ENCODE peak calls at places on chromosomes 13 and 19, in five cellular contexts. X is psoas muscle, Q is AG04450, B is cardiac muscle cell, Y is lung. Z is an unnamed sample.
A peak's percentile ranks its signal among the peaks of the same experiment; 100 is the strongest.

GRCh38 chr19:41424335-41425173 is 2.6 kb downstream of the B3GNT8 start:
- DNase-seq in X (no peak), Q (no peak), B (no peak), Y (peak; percentile 62), Z (no peak)

GRCh38 chr13:72379581-72379980 is 347.8 kb downstream of the MZT1 start:
- DNase-seq in X (no peak), Q (no peak), B (no peak), Y (no peak), Z (no peak)

GRCh38 chr19:47421844-47422395 is 2.6 kb upstream of the MEIS3 start:
- DNase-seq in X (no peak), Q (no peak), B (peak; percentile 49), Y (no peak), Z (no peak)

GRCh38 chr19:38538793-38539528 is 78.8 kb downstream of the MAP4K1 start:
- DNase-seq in X (no peak), Q (no peak), B (no peak), Y (no peak), Z (no peak)

GRCh38 chr13:106573855-106574254 is 5.9 kb upstream of the ARGLU1 start:
- DNase-seq in X (peak; percentile 55), Q (no peak), B (no peak), Y (peak; percentile 58), Z (no peak)

GRCh38 chr13:21237081-21237480 is 60.6 kb downstream of the MRPL57 start:
- DNase-seq in X (no peak), Q (no peak), B (no peak), Y (no peak), Z (no peak)

GRCh38 chr13:21703846-21704245 is 33.0 kb downstream of the FGF9 start:
- DNase-seq in X (no peak), Q (no peak), B (no peak), Y (no peak), Z (no peak)

GRCh38 chr19:3129112-3129511 is 6.7 kb upstream of the GNA15 start:
- DNase-seq in X (no peak), Q (peak; percentile 18), B (no peak), Y (no peak), Z (peak; percentile 41)

GRCh38 chr13:40932252-40932651 is 86.9 kb downstream of the ELF1 start:
- DNase-seq in X (no peak), Q (no peak), B (no peak), Y (no peak), Z (no peak)

GRCh38 chr13:32639502-32640105 is 53.4 kb downstream of the PDS5B start:
- DNase-seq in X (peak; percentile 28), Q (peak; percentile 24), B (peak; percentile 59), Y (no peak), Z (peak; percentile 55)

GRCh38 chr19:1259873-1260748 is 9.0 kb upstream of the CIRBP start:
- DNase-seq in X (peak; percentile 60), Q (no peak), B (no peak), Y (no peak), Z (no peak)

GRCh38 chr19:12786149-12786870 is 5.0 kb upstream of the JUNB start:
- DNase-seq in X (peak; percentile 65), Q (no peak), B (no peak), Y (peak; percentile 84), Z (peak; percentile 90)

GRCh38 chr19:2586196-2586595 is 110.3 kb downstream of the GADD45B start:
- DNase-seq in X (no peak), Q (no peak), B (no peak), Y (no peak), Z (no peak)

GRCh38 chr13:67224148-67224846 is 5.8 kb downstream of the PCDH9 start:
- DNase-seq in X (peak; percentile 71), Q (peak; percentile 68), B (peak; percentile 86), Y (peak; percentile 62), Z (peak; percentile 73)

GRCh38 chr19:2695288-2695866 is 7.1 kb downstream of the GNG7 start:
- DNase-seq in X (no peak), Q (no peak), B (peak; percentile 26), Y (no peak), Z (no peak)

GRCh38 chr19:3098141-3098514 is 4.0 kb downstream of the GNA11 start:
- DNase-seq in X (peak; percentile 52), Q (no peak), B (no peak), Y (no peak), Z (no peak)

GRCh38 chr19:44850641-44851109 is 4.6 kb downstream of the NECTIN2 start:
- DNase-seq in X (no peak), Q (no peak), B (no peak), Y (no peak), Z (no peak)

GRCh38 chr19:41265376-41266153 is 1.4 kb downstream of the HNRNPUL1 start:
- DNase-seq in X (no peak), Q (no peak), B (peak; percentile 43), Y (peak; percentile 35), Z (peak; percentile 26)

GRCh38 chr13:100530645-100531044 is 57.9 kb downstream of the GGACT start:
- DNase-seq in X (peak; percentile 36), Q (no peak), B (no peak), Y (no peak), Z (no peak)

GRCh38 chr13:99028890-99029289 is 51.0 kb upstream of the DOCK9 start:
- DNase-seq in X (no peak), Q (no peak), B (no peak), Y (peak; percentile 27), Z (no peak)

GRCh38 chr13:111201304-111201940 is 86.3 kb downstream of the ARHGEF7 start:
- DNase-seq in X (no peak), Q (no peak), B (no peak), Y (no peak), Z (no peak)
- H3K27ac ChIP-seq in X (peak overlapping the region; percentile 17), Q (no peak overlapping the region), B (no peak overlapping the region), Y (peak overlapping the region; percentile 76), Z (no peak overlapping the region)

GRCh38 chr19:33982706-33983105 is 186.0 kb downstream of the KCTD15 start:
- DNase-seq in X (no peak), Q (no peak), B (no peak), Y (no peak), Z (no peak)
- TF ChIP-seq CTCF in X (no peak), Q (no peak), B (no peak), Y (no peak), Z (no peak)

GRCh38 chr13:23629566-23630272 is 59.5 kb downstream of the TNFRSF19 start:
- DNase-seq in X (no peak), Q (no peak), B (no peak), Y (no peak), Z (peak; percentile 74)

GRCh38 chr13:23630349-23631093 is 60.3 kb downstream of the TNFRSF19 start:
- DNase-seq in X (no peak), Q (no peak), B (no peak), Y (no peak), Z (no peak)

GRCh38 chr13:23634897-23635296 is 64.7 kb downstream of the TNFRSF19 start:
- DNase-seq in X (no peak), Q (no peak), B (no peak), Y (no peak), Z (no peak)

GRCh38 chr13:23632741-23633140 is 62.5 kb downstream of the TNFRSF19 start:
- DNase-seq in X (no peak), Q (no peak), B (no peak), Y (no peak), Z (no peak)

GRCh38 chr13:23631676-23632622 is 61.7 kb downstream of the TNFRSF19 start:
- DNase-seq in X (no peak), Q (no peak), B (no peak), Y (no peak), Z (no peak)
- H3K4me3 ChIP-seq in X (no peak overlapping the region), Q (no peak overlapping the region), B (no peak overlapping the region), Y (no peak overlapping the region), Z (no peak overlapping the region)

GRCh38 chr19:16369664-16370576 is 45.3 kb downstream of the KLF2 start:
- DNase-seq in X (no peak), Q (no peak), B (no peak), Y (no peak), Z (no peak)
- H3K27ac ChIP-seq in X (no peak overlapping the region), Q (no peak overlapping the region), B (no peak overlapping the region), Y (peak overlapping the region; percentile 81), Z (no peak overlapping the region)

GRCh38 chr19:14616310-14616870 is 33.5 kb downstream of the CLEC17A start:
- DNase-seq in X (no peak), Q (no peak), B (no peak), Y (no peak), Z (no peak)
- TF ChIP-seq CTCF in X (no peak), Q (no peak), B (no peak), Y (no peak), Z (no peak)